ENCODE peak calls at places on chromosomes 5 and 9, in eight cellular contexts. One of them, this sample, is unnamed. For H3K4me1, the result is how much of the 10 kb centered on the place peaks cover.

GRCh38 chr9:22079873-22080341 is 70.8 kb upstream of the CDKN2B start:
- DNase-seq in SK-N-SH: no peak
- DNase-seq in K562: no peak
- DNase-seq in GM12878: peak
- DNase-seq in HCT116: no peak
- DNase-seq in GM23338: no peak
- DNase-seq in HepG2: no peak
- DNase-seq in A549: no peak
- DNase-seq in this sample: no peak

GRCh38 chr9:70389642-70390266 is 24.7 kb downstream of the KLF9 start:
- DNase-seq in K562: no peak
- DNase-seq in A549: no peak
- DNase-seq in SK-N-SH: no peak
- DNase-seq in GM23338: no peak
- DNase-seq in GM12878: no peak
- DNase-seq in HepG2: no peak
- DNase-seq in HCT116: no peak
- DNase-seq in this sample: no peak

GRCh38 chr9:14352549-14352948 is 38.6 kb upstream of the NFIB start:
- DNase-seq in K562: no peak
- DNase-seq in SK-N-SH: peak
- DNase-seq in GM12878: no peak
- DNase-seq in A549: no peak
- DNase-seq in GM23338: no peak
- DNase-seq in HCT116: no peak
- DNase-seq in HepG2: peak
- DNase-seq in this sample: no peak

GRCh38 chr9:27359763-27360162 is 62.8 kb upstream of the EQTN start:
- DNase-seq in SK-N-SH: no peak
- DNase-seq in HCT116: no peak
- DNase-seq in GM23338: no peak
- DNase-seq in HepG2: no peak
- DNase-seq in K562: no peak
- DNase-seq in GM12878: no peak
- DNase-seq in A549: no peak
- DNase-seq in this sample: no peak

GRCh38 chr9:116279230-116279629 is 125.6 kb downstream of the PAPPA start:
- DNase-seq in K562: no peak
- DNase-seq in HCT116: no peak
- DNase-seq in HepG2: no peak
- DNase-seq in A549: no peak
- DNase-seq in GM12878: no peak
- DNase-seq in GM23338: peak
- DNase-seq in SK-N-SH: no peak
- DNase-seq in this sample: no peak

GRCh38 chr9:116546711-116547581 is 140.2 kb upstream of the TRIM32 start:
- DNase-seq in HepG2: peak
- DNase-seq in GM23338: no peak
- DNase-seq in K562: no peak
- DNase-seq in SK-N-SH: no peak
- DNase-seq in GM12878: no peak
- DNase-seq in HCT116: no peak
- DNase-seq in A549: peak
- DNase-seq in this sample: no peak

GRCh38 chr9:22158275-22158674 is 149.2 kb upstream of the CDKN2B start:
- DNase-seq in GM12878: no peak
- DNase-seq in HCT116: no peak
- DNase-seq in A549: peak
- DNase-seq in HepG2: no peak
- DNase-seq in K562: no peak
- DNase-seq in SK-N-SH: no peak
- DNase-seq in GM23338: no peak
- DNase-seq in this sample: no peak

GRCh38 chr5:17190799-17191391 is 26.5 kb upstream of the BASP1 start:
- DNase-seq in GM23338: no peak
- DNase-seq in A549: no peak
- DNase-seq in HepG2: no peak
- DNase-seq in SK-N-SH: no peak
- DNase-seq in GM12878: no peak
- DNase-seq in HCT116: no peak
- DNase-seq in K562: no peak
- DNase-seq in this sample: no peak

GRCh38 chr9:136703231-136703870 is 9.0 kb upstream of the DIPK1B start:
- DNase-seq in HCT116: no peak
- DNase-seq in A549: no peak
- DNase-seq in GM23338: no peak
- DNase-seq in GM12878: no peak
- DNase-seq in SK-N-SH: no peak
- DNase-seq in K562: no peak
- DNase-seq in HepG2: no peak
- DNase-seq in this sample: no peak

GRCh38 chr9:76904661-76905457 is 1.1 kb downstream of the PRUNE2 start:
- DNase-seq in A549: no peak
- DNase-seq in HepG2: no peak
- DNase-seq in SK-N-SH: no peak
- DNase-seq in HCT116: no peak
- DNase-seq in GM23338: no peak
- DNase-seq in K562: no peak
- DNase-seq in GM12878: no peak
- DNase-seq in this sample: no peak

GRCh38 chr5:10604975-10605374 is 41.1 kb downstream of the ANKRD33B start:
- DNase-seq in K562: no peak
- DNase-seq in GM12878: no peak
- DNase-seq in GM23338: no peak
- DNase-seq in A549: no peak
- DNase-seq in SK-N-SH: no peak
- DNase-seq in HepG2: no peak
- DNase-seq in HCT116: no peak
- DNase-seq in this sample: no peak

GRCh38 chr5:121189569-121190305 is 661.9 kb upstream of the FTMT start:
- DNase-seq in HepG2: no peak
- DNase-seq in GM23338: no peak
- DNase-seq in HCT116: no peak
- DNase-seq in A549: peak
- DNase-seq in K562: peak
- DNase-seq in SK-N-SH: peak
- DNase-seq in GM12878: no peak
- DNase-seq in this sample: no peak

GRCh38 chr5:148491015-148491792 is 107.4 kb downstream of the FBXO38 start:
- DNase-seq in A549: no peak
- DNase-seq in K562: peak
- DNase-seq in GM23338: no peak
- DNase-seq in HCT116: no peak
- DNase-seq in SK-N-SH: no peak
- DNase-seq in GM12878: no peak
- DNase-seq in HepG2: no peak
- DNase-seq in this sample: no peak

GRCh38 chr5:144332265-144332664 is 161.6 kb downstream of the KCTD16 start:
- DNase-seq in A549: peak
- DNase-seq in GM23338: peak
- DNase-seq in SK-N-SH: no peak
- DNase-seq in HepG2: no peak
- DNase-seq in K562: no peak
- DNase-seq in HCT116: no peak
- DNase-seq in GM12878: no peak
- DNase-seq in this sample: no peak

GRCh38 chr5:67516959-67517358 is 320.4 kb upstream of the CD180 start:
- DNase-seq in K562: no peak
- DNase-seq in HepG2: no peak
- DNase-seq in HCT116: no peak
- DNase-seq in A549: peak
- DNase-seq in GM23338: no peak
- DNase-seq in GM12878: no peak
- DNase-seq in SK-N-SH: no peak
- DNase-seq in this sample: no peak

GRCh38 chr5:37776826-37777225 is 63.0 kb downstream of the GDNF start:
- DNase-seq in HCT116: no peak
- DNase-seq in GM23338: no peak
- DNase-seq in SK-N-SH: no peak
- DNase-seq in HepG2: no peak
- DNase-seq in A549: no peak
- DNase-seq in K562: no peak
- DNase-seq in GM12878: no peak
- DNase-seq in this sample: no peak

GRCh38 chr9:76662476-76663281 is 101.6 kb upstream of the PCA3 start:
- DNase-seq in GM12878: no peak
- DNase-seq in HepG2: no peak
- DNase-seq in HCT116: no peak
- DNase-seq in K562: no peak
- DNase-seq in A549: no peak
- DNase-seq in SK-N-SH: no peak
- DNase-seq in GM23338: no peak
- DNase-seq in this sample: no peak

GRCh38 chr5:136356747-136357469 is 8.4 kb downstream of the TRPC7 start:
- DNase-seq in HepG2: no peak
- DNase-seq in GM23338: no peak
- DNase-seq in K562: no peak
- DNase-seq in SK-N-SH: no peak
- DNase-seq in A549: no peak
- DNase-seq in GM12878: no peak
- DNase-seq in HCT116: no peak
- DNase-seq in this sample: no peak

GRCh38 chr9:35560625-35561337 is 44.3 kb upstream of the TESK1 start:
- DNase-seq in K562: no peak
- DNase-seq in GM23338: no peak
- DNase-seq in HCT116: no peak
- DNase-seq in HepG2: no peak
- DNase-seq in GM12878: no peak
- DNase-seq in SK-N-SH: no peak
- DNase-seq in A549: no peak
- DNase-seq in this sample: no peak

DNA sequence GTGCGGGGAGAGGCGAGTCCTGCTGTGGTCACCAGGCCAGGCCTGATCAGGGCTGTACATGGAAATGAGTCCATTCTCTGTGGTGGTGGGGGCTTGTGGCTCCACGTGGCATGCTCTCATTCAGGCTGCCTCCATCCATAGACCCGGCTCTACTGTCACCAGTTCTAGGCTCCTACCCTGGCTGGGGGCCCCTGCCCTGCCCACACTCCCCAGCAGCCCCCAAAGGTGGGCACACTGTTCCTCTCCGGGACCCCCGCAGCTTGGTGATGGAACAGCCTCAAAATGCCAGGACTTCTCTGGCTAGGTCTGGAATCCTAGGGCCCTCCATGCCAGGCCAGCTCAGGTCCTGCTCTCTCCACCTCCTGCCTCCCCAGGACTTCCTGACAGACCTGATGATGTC is 111.7 kb downstream of the DAB2IP start:
- DNase-seq in GM12878: no peak
- DNase-seq in K562: no peak
- DNase-seq in HCT116: no peak
- DNase-seq in GM23338: no peak
- DNase-seq in HepG2: no peak
- DNase-seq in A549: no peak
- DNase-seq in SK-N-SH: no peak
- DNase-seq in this sample: no peak
- TF ChIP-seq CTCF in GM12878: no peak
- TF ChIP-seq CTCF in K562: no peak
- TF ChIP-seq CTCF in HCT116: no peak
- TF ChIP-seq CTCF in GM23338: no peak
- TF ChIP-seq CTCF in HepG2: no peak
- TF ChIP-seq CTCF in A549: no peak
- TF ChIP-seq CTCF in SK-N-SH: no peak
- TF ChIP-seq CTCF in this sample: no peak

GRCh38 chr5:74318985-74319563 is 321.5 kb downstream of the ENC1 start:
- DNase-seq in SK-N-SH: no peak
- DNase-seq in K562: no peak
- DNase-seq in GM23338: no peak
- DNase-seq in GM12878: no peak
- DNase-seq in HepG2: no peak
- DNase-seq in HCT116: no peak
- DNase-seq in A549: peak
- DNase-seq in this sample: no peak
- H3K4me1 ChIP-seq in SK-N-SH: under half
- H3K4me1 ChIP-seq in K562: under half
- H3K4me1 ChIP-seq in GM23338: under half
- H3K4me1 ChIP-seq in GM12878: under half
- H3K4me1 ChIP-seq in HepG2: under half
- H3K4me1 ChIP-seq in HCT116: under half
- H3K4me1 ChIP-seq in A549: under half
- H3K4me1 ChIP-seq in this sample: under half

GRCh38 chr5:88607492-88607891 is 275.5 kb downstream of the MEF2C start:
- DNase-seq in GM12878: no peak
- DNase-seq in SK-N-SH: no peak
- DNase-seq in A549: no peak
- DNase-seq in K562: no peak
- DNase-seq in GM23338: no peak
- DNase-seq in HepG2: no peak
- DNase-seq in HCT116: no peak
- DNase-seq in this sample: no peak

GRCh38 chr5:88606173-88606572 is 276.8 kb downstream of the MEF2C start:
- DNase-seq in GM23338: no peak
- DNase-seq in A549: no peak
- DNase-seq in HCT116: no peak
- DNase-seq in K562: no peak
- DNase-seq in SK-N-SH: no peak
- DNase-seq in HepG2: no peak
- DNase-seq in GM12878: no peak
- DNase-seq in this sample: no peak

GRCh38 chr5:88610586-88610985 is 272.4 kb downstream of the MEF2C start:
- DNase-seq in HCT116: no peak
- DNase-seq in GM23338: no peak
- DNase-seq in GM12878: no peak
- DNase-seq in A549: no peak
- DNase-seq in K562: no peak
- DNase-seq in HepG2: no peak
- DNase-seq in SK-N-SH: no peak
- DNase-seq in this sample: no peak

GRCh38 chr5:88602584-88602983 is 280.4 kb downstream of the MEF2C start:
- DNase-seq in K562: peak
- DNase-seq in GM12878: no peak
- DNase-seq in SK-N-SH: no peak
- DNase-seq in HCT116: peak
- DNase-seq in A549: peak
- DNase-seq in HepG2: peak
- DNase-seq in GM23338: peak
- DNase-seq in this sample: no peak

DNA sequence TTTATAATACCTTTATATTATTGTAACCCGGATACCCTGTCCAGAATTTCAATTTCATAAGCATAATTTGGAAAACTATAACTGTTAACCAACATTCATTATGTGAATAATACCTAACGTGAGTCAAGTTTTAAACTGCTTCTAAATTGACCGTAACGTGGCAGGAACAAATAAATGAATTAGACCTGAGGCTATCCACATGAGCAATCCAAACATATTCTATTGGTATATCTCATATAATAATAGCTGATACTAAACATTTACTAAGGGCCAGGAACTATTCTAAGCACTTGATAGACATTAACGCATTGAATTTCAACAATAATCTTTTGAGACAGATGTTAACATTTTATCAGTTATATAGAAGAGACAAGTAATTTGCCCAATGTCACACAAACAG is 276.4 kb downstream of the MEF2C start:
- DNase-seq in HCT116: no peak
- DNase-seq in SK-N-SH: no peak
- DNase-seq in A549: no peak
- DNase-seq in HepG2: no peak
- DNase-seq in GM12878: no peak
- DNase-seq in K562: no peak
- DNase-seq in GM23338: no peak
- DNase-seq in this sample: no peak
- TF ChIP-seq REST in HCT116: no peak
- TF ChIP-seq REST in SK-N-SH: no peak
- TF ChIP-seq REST in A549: no peak
- TF ChIP-seq REST in HepG2: no peak
- TF ChIP-seq REST in GM12878: no peak
- TF ChIP-seq REST in K562: no peak
- TF ChIP-seq REST in GM23338: no peak
- TF ChIP-seq REST in this sample: no peak

GRCh38 chr5:39648539-39649200 is 223.9 kb upstream of the DAB2 start:
- DNase-seq in HepG2: no peak
- DNase-seq in GM12878: no peak
- DNase-seq in HCT116: peak
- DNase-seq in SK-N-SH: no peak
- DNase-seq in K562: peak
- DNase-seq in A549: peak
- DNase-seq in GM23338: peak
- DNase-seq in this sample: no peak
- TF ChIP-seq CTCF in HepG2: no peak
- TF ChIP-seq CTCF in GM12878: no peak
- TF ChIP-seq CTCF in HCT116: peak
- TF ChIP-seq CTCF in SK-N-SH: no peak
- TF ChIP-seq CTCF in K562: peak
- TF ChIP-seq CTCF in A549: peak
- TF ChIP-seq CTCF in GM23338: peak
- TF ChIP-seq CTCF in this sample: no peak